ENCODE peak calls at places on chromosomes 12 and 14, in seven cellular contexts. O is heart right ventricle, F is foreskin fibroblast, T is brain microvascular endothelial cell, S is HFFc6, N is body of pancreas, D is nephron progenitor cell. X is an unnamed sample.

GRCh38 chr14:92688434-92689375 is 59.7 kb downstream of the LGMN start:
- DNase-seq in O (no peak), S (no peak), N (peak; percentile 34), F (no peak), T (no peak), D (no peak), X (no peak)

GRCh38 chr12:8157484-8158198 is 826 bp downstream of the ZNF705A start:
- DNase-seq in S (no peak), F (no peak), N (no peak), D (no peak), O (no peak), T (no peak), X (no peak)

GRCh38 chr12:53710098-53710497 is 17.2 kb downstream of the CALCOCO1 start:
- DNase-seq in N (no peak), T (no peak), O (no peak), F (no peak), D (no peak), S (no peak), X (no peak)

GRCh38 chr14:101843665-101844064 is 82.2 kb downstream of the PPP2R5C start:
- DNase-seq in F (peak; percentile 14), O (no peak), S (no peak), N (no peak), T (no peak), D (no peak), X (no peak)

GRCh38 chr14:55094630-55095157 is 34.4 kb upstream of the LGALS3 start:
- DNase-seq in N (no peak), O (no peak), D (no peak), S (peak; percentile 65), F (peak; percentile 67), T (no peak), X (no peak)

GRCh38 chr12:57726151-57726883 is 12.2 kb downstream of the AGAP2 start:
- DNase-seq in T (peak; percentile 79), F (peak; percentile 94), D (peak; percentile 75), S (peak; percentile 84), O (peak; percentile 80), N (peak; percentile 88), X (peak; percentile 80)

GRCh38 chr12:91441996-91442395 is 259.4 kb upstream of the DCN start:
- DNase-seq in F (no peak), N (no peak), D (no peak), O (no peak), T (no peak), S (no peak), X (no peak)

GRCh38 chr12:90423965-90424364 is 531.0 kb downstream of the CCER1 start:
- DNase-seq in D (no peak), S (no peak), F (no peak), N (no peak), T (no peak), O (no peak), X (no peak)

GRCh38 chr14:101709962-101710891 is 51.3 kb upstream of the PPP2R5C start:
- DNase-seq in O (no peak), F (no peak), N (peak; percentile 7), S (no peak), D (no peak), T (no peak), X (no peak)

GRCh38 chr12:84912191-84913142 is at the start of gene SLC6A15:
- DNase-seq in T (peak; percentile 86), D (peak; percentile 81), N (peak; percentile 37), O (no peak), F (peak; percentile 98), S (no peak), X (peak; percentile 58)

GRCh38 chr12:77645966-77646598 is 184.6 kb upstream of the NAV3 start:
- DNase-seq in O (no peak), T (no peak), D (no peak), F (no peak), N (no peak), S (no peak), X (no peak)

GRCh38 chr12:19546027-19546426 is 106.7 kb downstream of the AEBP2 start:
- DNase-seq in D (no peak), O (no peak), T (no peak), S (peak; percentile 9), N (no peak), F (peak; percentile 68), X (no peak)

GRCh38 chr12:3200032-3200617 is 122.9 kb downstream of the TSPAN9 start:
- DNase-seq in F (peak; percentile 79), T (peak; percentile 43), O (peak; percentile 62), N (peak; percentile 29), S (peak; percentile 35), D (peak; percentile 92), X (peak; percentile 75)

GRCh38 chr12:109767991-109768900 is 54.6 kb downstream of the FAM222A start:
- DNase-seq in O (no peak), F (no peak), T (no peak), D (no peak), S (no peak), N (no peak), X (no peak)

GRCh38 chr14:106308839-106309389 is 782.5 kb downstream of the TMEM121 start:
- DNase-seq in S (no peak), N (peak; percentile 43), D (peak; percentile 5), T (no peak), F (peak; percentile 1), O (peak; percentile 15), X (no peak)

GRCh38 chr14:22689186-22689585 is 45.0 kb upstream of the OR6J1 start:
- DNase-seq in F (peak; percentile 92), S (peak; percentile 88), O (no peak), N (no peak), D (no peak), T (peak; percentile 90), X (no peak)

GRCh38 chr12:25960176-25960575 is 1.7 kb downstream of the RASSF8 start:
- DNase-seq in F (peak; percentile 60), N (no peak), T (no peak), S (peak; percentile 33), O (no peak), D (peak; percentile 10), X (no peak)
- TF ChIP-seq CTCF in F (peak; percentile 13), N (no peak), T (peak; percentile 54), S (peak; percentile 23), O (no peak), D (no peak), X (no peak)

GRCh38 chr14:65173973-65174693 is 71.8 kb upstream of the MAX start:
- DNase-seq in F (no peak), N (no peak), S (no peak), O (no peak), D (peak; percentile 41), T (no peak), X (peak; percentile 22)

GRCh38 chr14:65170318-65170717 is 68.0 kb upstream of the MAX start:
- DNase-seq in O (no peak), S (no peak), T (no peak), F (no peak), D (no peak), N (no peak), X (no peak)

GRCh38 chr14:65168840-65169239 is 66.5 kb upstream of the MAX start:
- DNase-seq in T (no peak), S (peak; percentile 15), D (no peak), F (peak; percentile 83), N (no peak), O (no peak), X (no peak)

GRCh38 chr14:65169351-65169750 is 67.0 kb upstream of the MAX start:
- DNase-seq in N (no peak), O (no peak), T (peak; percentile 55), S (peak; percentile 18), D (no peak), F (peak; percentile 88), X (no peak)

DNA sequence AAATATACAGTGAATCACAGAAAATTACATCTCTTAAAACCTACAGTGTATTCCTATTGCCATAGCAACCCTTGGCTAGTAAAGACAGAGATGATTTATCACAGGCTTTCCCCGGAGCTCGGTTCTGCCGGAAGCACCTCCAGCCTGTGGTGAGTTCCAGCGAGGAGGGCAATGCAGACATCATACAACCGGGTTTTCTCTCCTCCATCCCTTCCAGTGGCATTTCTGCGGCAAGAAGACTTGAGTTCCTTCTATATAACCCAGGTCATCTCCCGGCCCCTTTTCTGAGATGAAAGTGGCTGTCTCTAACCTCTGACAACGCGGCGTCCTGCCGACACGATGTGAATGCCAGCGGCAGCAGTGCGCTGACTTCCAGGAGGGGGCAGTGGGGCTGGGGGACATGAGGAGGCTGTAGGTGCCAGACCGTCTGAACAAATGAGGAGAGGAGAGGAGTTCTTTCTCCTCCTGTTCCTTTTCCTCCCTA is 68.5 kb upstream of the MAX start:
- DNase-seq in N (peak; percentile 29), T (peak; percentile 80), D (peak; percentile 58), S (peak; percentile 77), O (no peak), F (peak; percentile 68), X (peak; percentile 50)
- TF ChIP-seq CTCF in N (no peak), T (peak; percentile 77), D (peak; percentile 19), S (peak; percentile 41), O (no peak), F (peak; percentile 53), X (peak; percentile 56)

GRCh38 chr12:5912011-5912410 is 33.0 kb downstream of the ANO2 start:
- DNase-seq in D (no peak), O (no peak), F (no peak), N (no peak), T (no peak), S (no peak), X (no peak)

GRCh38 chr12:5915511-5915910 is 29.5 kb downstream of the ANO2 start:
- DNase-seq in D (no peak), N (no peak), T (no peak), F (no peak), S (no peak), O (no peak), X (no peak)

GRCh38 chr12:5914387-5915149 is 30.5 kb downstream of the ANO2 start:
- DNase-seq in S (no peak), T (no peak), N (no peak), D (no peak), O (no peak), F (no peak), X (no peak)

GRCh38 chr12:5910790-5911548 is 34.1 kb downstream of the ANO2 start:
- DNase-seq in F (no peak), O (no peak), D (no peak), S (no peak), T (no peak), N (no peak), X (no peak)

GRCh38 chr12:5912437-5913334 is 32.4 kb downstream of the ANO2 start:
- DNase-seq in O (no peak), N (no peak), T (no peak), F (no peak), S (no peak), D (peak; percentile 56), X (peak; percentile 22)
- TF ChIP-seq CTCF in O (no peak), N (no peak), T (peak; percentile 33), F (peak; percentile 9), S (peak; percentile 70), D (peak; percentile 76), X (peak; percentile 60)

DNA sequence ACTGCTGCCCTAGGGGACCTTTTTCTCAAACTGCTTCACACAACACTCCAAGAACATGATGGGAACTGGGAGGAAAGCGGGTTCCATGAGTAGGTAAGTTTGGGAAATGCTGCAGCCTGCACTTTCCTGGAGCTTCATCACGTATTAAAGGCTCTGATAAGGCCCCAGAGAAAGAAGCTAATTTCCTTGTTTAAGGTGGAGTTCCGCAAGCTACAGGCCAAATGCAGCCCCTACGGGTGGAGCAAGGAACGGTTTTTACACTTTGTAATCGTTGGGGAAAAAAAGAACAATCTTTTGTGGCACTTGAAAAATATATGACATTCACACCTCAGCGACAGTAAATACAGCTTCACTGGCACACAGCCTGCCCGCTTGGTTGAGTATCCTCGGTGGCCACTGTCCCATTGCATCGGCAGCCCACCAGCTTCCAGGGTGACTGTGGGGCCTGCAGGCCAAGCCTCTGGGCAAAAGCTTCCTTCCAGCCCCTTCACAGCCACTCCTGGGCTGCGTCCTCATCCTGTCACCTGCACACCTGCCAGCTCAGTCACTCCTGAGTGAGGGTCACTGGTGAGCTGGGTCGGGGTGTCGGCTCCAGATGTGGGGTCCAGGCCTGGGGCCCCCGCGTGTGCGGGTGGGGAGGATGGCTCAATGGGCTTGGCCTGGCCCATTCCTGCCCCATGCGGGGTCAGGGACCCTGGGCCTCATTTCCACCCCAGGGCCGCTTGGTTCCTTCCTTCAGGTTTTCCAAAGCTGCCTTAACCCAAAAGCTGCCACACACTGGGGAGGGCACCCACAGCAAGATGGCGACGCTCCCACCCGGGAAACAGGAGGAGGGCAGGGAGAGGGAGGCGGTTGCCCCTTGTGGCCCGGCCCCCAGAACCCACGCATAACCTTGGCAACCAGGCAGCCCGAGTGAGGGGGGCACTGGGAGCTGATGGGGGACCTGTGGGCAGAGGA is 2.4 kb downstream of the AMN start:
- DNase-seq in T (no peak), N (no peak), O (no peak), F (no peak), D (no peak), S (no peak), X (no peak)
- TF ChIP-seq CTCF in T (peak; percentile 36), N (no peak), O (no peak), F (no peak), D (no peak), S (peak; percentile 38), X (peak; percentile 38)

X was measured in neural crest cell.